ENCODE peak calls at places on chromosomes 3 and 15, in ten cellular contexts. G is A549, I is ovary, E is suprapubic skin, D is sigmoid colon, K is stomach, C is tibial nerve, W is K562, H is esophagus muscularis mucosa, Z is SK-N-SH. O is an unnamed sample.
A peak's percentile ranks its signal among the peaks of the same experiment; 100 is the strongest.

GRCh38 chr3:42216820-42217416 is 49.1 kb downstream of the CCK start:
- DNase-seq in K (no peak), Z (no peak), W (no peak), H (no peak), I (no peak), G (no peak), D (no peak), E (no peak), C (no peak), O (no peak)

GRCh38 chr3:152021951-152022461 is 148.6 kb downstream of the SUCNR1 start:
- DNase-seq in K (no peak), W (peak; percentile 21), I (no peak), E (no peak), H (no peak), Z (no peak), C (no peak), D (no peak), G (peak; percentile 18), O (no peak)

GRCh38 chr3:64049136-64049535 is 25.8 kb upstream of the PSMD6 start:
- DNase-seq in G (no peak), K (no peak), C (no peak), I (no peak), H (no peak), E (no peak), Z (no peak), D (no peak), W (no peak), O (no peak)

GRCh38 chr15:68391084-68391483 is 40.9 kb downstream of the ITGA11 start:
- DNase-seq in C (no peak), W (no peak), I (no peak), D (peak; percentile 25), G (no peak), Z (no peak), H (peak; percentile 37), K (peak; percentile 5), E (peak; percentile 48), O (no peak)

GRCh38 chr3:25429960-25430941 is 2.2 kb downstream of the RARB start:
- DNase-seq in C (no peak), K (no peak), W (no peak), I (no peak), D (no peak), E (no peak), H (no peak), Z (no peak), G (no peak), O (no peak)

GRCh38 chr3:168386301-168386700 is 290.6 kb upstream of the GOLIM4 start:
- DNase-seq in C (no peak), G (no peak), H (no peak), D (no peak), K (no peak), E (no peak), W (no peak), Z (no peak), I (no peak), O (no peak)

GRCh38 chr15:52558196-52558595 is 10.6 kb downstream of the ARPP19 start:
- DNase-seq in C (no peak), H (no peak), E (no peak), Z (no peak), D (no peak), K (no peak), G (no peak), W (peak; percentile 54), I (no peak), O (no peak)

GRCh38 chr3:44021646-44022594 is 219.8 kb upstream of the TOPAZ1 start:
- DNase-seq in W (no peak), E (no peak), G (no peak), I (no peak), D (no peak), C (no peak), K (no peak), H (peak; percentile 84), Z (peak; percentile 83), O (no peak)

GRCh38 chr3:171525437-171525836 is 65.2 kb upstream of the TNIK start:
- DNase-seq in K (no peak), E (no peak), G (no peak), C (no peak), H (no peak), W (no peak), Z (no peak), I (no peak), D (no peak), O (no peak)

GRCh38 chr3:171528102-171528501 is 67.9 kb upstream of the TNIK start:
- DNase-seq in E (no peak), K (no peak), Z (no peak), C (no peak), W (no peak), G (no peak), D (no peak), H (no peak), I (no peak), O (no peak)

GRCh38 chr3:171526146-171526545 is 65.9 kb upstream of the TNIK start:
- DNase-seq in C (no peak), H (no peak), W (no peak), E (no peak), Z (no peak), G (no peak), K (no peak), I (no peak), D (no peak), O (no peak)

GRCh38 chr3:171531716-171532115 is 71.5 kb upstream of the TNIK start:
- DNase-seq in I (no peak), E (no peak), H (no peak), D (no peak), C (no peak), G (no peak), K (no peak), Z (no peak), W (no peak), O (no peak)

DNA sequence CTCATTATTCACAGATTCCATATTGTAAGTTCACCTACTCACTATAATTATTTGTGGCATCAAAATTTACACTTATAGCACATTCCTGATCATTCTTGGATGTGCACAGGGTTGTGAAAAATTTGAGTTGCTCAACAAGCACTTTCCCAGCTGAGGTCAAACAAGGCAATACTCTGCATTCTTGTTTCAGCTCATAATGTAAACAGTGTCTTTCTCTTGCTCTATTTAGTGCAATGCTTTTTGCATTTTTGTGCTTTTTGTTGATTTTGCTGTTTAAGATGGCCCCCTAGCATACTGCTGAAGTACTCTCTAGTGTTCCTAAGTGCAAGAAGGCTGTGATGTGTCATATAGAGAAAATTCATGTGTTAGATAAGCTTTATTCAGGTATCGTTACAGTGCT is 66.7 kb upstream of the TNIK start:
- DNase-seq in G (no peak), E (no peak), D (no peak), C (no peak), I (no peak), W (no peak), H (no peak), K (no peak), Z (no peak), O (no peak)
- TF ChIP-seq CTCF in G (no peak), E (no peak), D (no peak), C (no peak), I (no peak), W (no peak), H (no peak), K (no peak), Z (no peak), O (no peak)

GRCh38 chr3:14884665-14885064 is 62.7 kb upstream of the NR2C2 start:
- DNase-seq in G (no peak), E (no peak), Z (no peak), K (no peak), W (no peak), C (no peak), I (no peak), D (no peak), H (no peak), O (no peak)
- TF ChIP-seq EP300 in G (no peak), E (no peak), Z (no peak), K (no peak), W (no peak), C (no peak), I (no peak), D (no peak), H (no peak), O (no peak)

GRCh38 chr3:12577379-12577778 is 20.5 kb downstream of the MKRN2 start:
- DNase-seq in E (no peak), D (no peak), C (no peak), H (no peak), W (no peak), G (no peak), K (no peak), I (no peak), Z (no peak), O (no peak)

GRCh38 chr3:12579456-12579855 is 22.6 kb downstream of the MKRN2 start:
- DNase-seq in Z (no peak), H (no peak), D (no peak), E (no peak), I (no peak), W (no peak), K (no peak), G (no peak), C (no peak), O (no peak)

GRCh38 chr3:12579919-12580318 is 23.0 kb downstream of the MKRN2 start:
- DNase-seq in I (no peak), K (no peak), E (no peak), Z (no peak), H (no peak), W (no peak), D (no peak), G (no peak), C (no peak), O (no peak)

GRCh38 chr3:12582730-12583129 is 25.8 kb downstream of the MKRN2 start:
- DNase-seq in I (no peak), D (no peak), K (no peak), H (no peak), C (no peak), E (no peak), Z (no peak), G (no peak), W (no peak), O (no peak)

DNA sequence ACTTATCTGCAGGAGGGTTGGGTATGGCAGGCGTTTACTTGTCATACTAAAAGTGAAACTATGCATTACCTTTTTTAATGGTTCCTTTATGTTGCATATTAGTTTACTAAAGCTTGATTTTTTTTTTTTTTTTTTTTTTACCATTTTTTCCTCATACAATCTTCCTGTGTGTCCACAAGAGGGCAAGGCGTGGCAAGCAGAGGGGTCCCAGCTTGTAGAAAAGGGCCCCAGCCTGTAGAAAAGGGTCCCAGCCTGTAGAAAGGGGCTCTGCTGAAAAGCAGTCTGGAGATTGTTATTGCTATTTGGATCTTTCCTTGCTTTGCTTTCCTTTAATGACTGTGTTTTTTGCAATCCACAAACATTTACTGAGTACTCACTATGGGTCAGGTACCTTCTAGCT is 21.9 kb downstream of the MKRN2 start:
- DNase-seq in E (no peak), K (no peak), H (no peak), C (no peak), W (no peak), Z (peak; percentile 16), I (no peak), G (no peak), D (no peak), O (no peak)
- TF ChIP-seq CTCF in E (no peak), K (no peak), H (peak; percentile 5), C (no peak), W (peak; percentile 10), Z (peak; percentile 42), I (no peak), G (peak; percentile 5), D (no peak), O (no peak)

GRCh38 chr3:149716984-149717383 is 35.3 kb downstream of the COMMD2 start:
- DNase-seq in C (no peak), H (no peak), Z (no peak), I (no peak), E (no peak), W (no peak), K (no peak), D (no peak), G (no peak), O (no peak)

GRCh38 chr3:149715247-149715646 is 37.0 kb downstream of the COMMD2 start:
- DNase-seq in G (no peak), C (no peak), K (no peak), H (no peak), I (no peak), E (no peak), W (no peak), D (no peak), Z (no peak), O (no peak)

GRCh38 chr3:149713730-149714654 is 38.3 kb downstream of the COMMD2 start:
- DNase-seq in I (no peak), Z (no peak), W (no peak), H (no peak), E (no peak), D (no peak), C (no peak), K (no peak), G (no peak), O (no peak)

GRCh38 chr3:149720918-149721317 is 31.4 kb downstream of the COMMD2 start:
- DNase-seq in H (no peak), C (no peak), W (no peak), G (no peak), Z (no peak), K (no peak), I (no peak), E (no peak), D (no peak), O (no peak)

DNA sequence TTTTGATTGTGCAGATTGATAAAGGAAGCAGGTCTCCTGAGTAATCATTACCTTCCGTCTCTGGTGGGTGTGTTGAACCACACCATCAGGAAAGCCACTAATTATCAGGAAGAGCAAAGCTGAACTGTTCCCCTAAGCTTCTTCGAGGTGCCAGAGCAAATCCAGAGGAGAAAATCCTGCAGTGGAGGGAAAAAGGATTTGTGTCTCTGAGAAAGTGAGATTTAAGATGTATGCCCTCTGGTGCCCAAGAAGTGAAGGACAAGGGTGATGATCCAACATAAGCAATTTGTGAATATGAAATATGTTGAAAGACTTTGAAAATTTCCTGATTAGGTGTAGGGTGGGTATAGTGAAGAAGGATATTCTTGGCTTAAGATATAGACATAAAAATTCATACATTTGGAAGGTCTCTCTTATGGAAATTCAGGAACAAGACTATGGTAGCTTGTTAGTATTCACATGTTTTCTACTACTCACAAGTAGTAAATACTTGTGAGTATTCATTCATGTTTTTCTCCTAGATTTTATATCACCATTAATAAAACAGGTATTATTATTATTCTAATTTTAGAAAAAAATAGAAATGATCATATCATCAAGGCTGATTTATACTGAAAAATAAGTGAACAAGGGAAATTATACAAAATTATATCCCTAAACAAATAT is 34.8 kb downstream of the COMMD2 start:
- DNase-seq in D (peak; percentile 79), E (no peak), K (peak; percentile 45), I (peak; percentile 52), H (no peak), C (peak; percentile 87), W (peak; percentile 49), Z (peak; percentile 61), G (peak; percentile 31), O (peak; percentile 41)
- TF ChIP-seq EP300 in D (no peak), E (no peak), K (no peak), I (no peak), H (no peak), C (no peak), W (no peak), Z (no peak), G (no peak), O (no peak)

O was measured in transverse colon.